ENCODE peak calls at places on chromosome 5, in four cellular contexts. One of them, this sample, is unnamed.
A peak's percentile ranks its signal among the peaks of the same experiment; 100 is the strongest.

GRCh38 chr5:129271309-129271708 is 176.8 kb downstream of the ISOC1 start:
- DNase-seq in H1: peak; percentile 13
- DNase-seq in HepG2: no peak
- DNase-seq in tibial nerve: no peak
- DNase-seq in this sample: no peak

GRCh38 chr5:39906146-39906545 is 481.4 kb upstream of the DAB2 start:
- DNase-seq in H1: no peak
- DNase-seq in HepG2: no peak
- DNase-seq in tibial nerve: no peak
- DNase-seq in this sample: no peak

GRCh38 chr5:134026521-134027202 is 21.9 kb upstream of the VDAC1 start:
- DNase-seq in H1: peak; percentile 67
- DNase-seq in HepG2: peak; percentile 75
- DNase-seq in tibial nerve: no peak
- DNase-seq in this sample: no peak

GRCh38 chr5:89003563-89004036 is 120.6 kb upstream of the MEF2C start:
- DNase-seq in H1: no peak
- DNase-seq in HepG2: no peak
- DNase-seq in tibial nerve: no peak
- DNase-seq in this sample: no peak

GRCh38 chr5:127754259-127754658 is 51.1 kb downstream of the CCDC192 start:
- DNase-seq in H1: no peak
- DNase-seq in HepG2: no peak
- DNase-seq in tibial nerve: no peak
- DNase-seq in this sample: no peak

GRCh38 chr5:96079075-96079474 is 117.4 kb upstream of the ELL2 start:
- DNase-seq in H1: no peak
- DNase-seq in HepG2: peak; percentile 35
- DNase-seq in tibial nerve: no peak
- DNase-seq in this sample: no peak

GRCh38 chr5:100464418-100464817 is 70.8 kb upstream of the FAM174A start:
- DNase-seq in H1: no peak
- DNase-seq in HepG2: no peak
- DNase-seq in tibial nerve: no peak
- DNase-seq in this sample: no peak

GRCh38 chr5:67612961-67613360 is 416.4 kb upstream of the CD180 start:
- DNase-seq in H1: no peak
- DNase-seq in HepG2: no peak
- DNase-seq in tibial nerve: no peak
- DNase-seq in this sample: no peak

GRCh38 chr5:10352404-10353240 is 873 bp upstream of the MARCHF6 start:
- DNase-seq in H1: no peak
- DNase-seq in HepG2: peak; percentile 23
- DNase-seq in tibial nerve: no peak
- DNase-seq in this sample: no peak

GRCh38 chr5:32869216-32869615 is 158.1 kb downstream of the NPR3 start:
- DNase-seq in H1: no peak
- DNase-seq in HepG2: no peak
- DNase-seq in tibial nerve: no peak
- DNase-seq in this sample: no peak

GRCh38 chr5:22928821-22929482 is 75.8 kb upstream of the CDH12 start:
- DNase-seq in H1: peak; percentile 3
- DNase-seq in HepG2: no peak
- DNase-seq in tibial nerve: no peak
- DNase-seq in this sample: no peak

GRCh38 chr5:132677682-132678400 is 4.1 kb downstream of the IL4 start:
- DNase-seq in H1: no peak
- DNase-seq in HepG2: no peak
- DNase-seq in tibial nerve: no peak
- DNase-seq in this sample: no peak

GRCh38 chr5:179867079-179867465 is 8.5 kb upstream of the MRNIP start:
- DNase-seq in H1: no peak
- DNase-seq in HepG2: no peak
- DNase-seq in tibial nerve: no peak
- DNase-seq in this sample: peak; percentile 36

GRCh38 chr5:95530441-95530840 is 24.3 kb downstream of the SKIC3 start:
- DNase-seq in H1: no peak
- DNase-seq in HepG2: no peak
- DNase-seq in tibial nerve: no peak
- DNase-seq in this sample: no peak

GRCh38 chr5:163821142-163821541 is 315.7 kb downstream of the MAT2B start:
- DNase-seq in H1: no peak
- DNase-seq in HepG2: no peak
- DNase-seq in tibial nerve: no peak
- DNase-seq in this sample: no peak

GRCh38 chr5:1175015-1175414 is 26.4 kb upstream of the SLC6A19 start:
- DNase-seq in H1: no peak
- DNase-seq in HepG2: no peak
- DNase-seq in tibial nerve: no peak
- DNase-seq in this sample: no peak

GRCh38 chr5:1175801-1176472 is 25.5 kb upstream of the SLC6A19 start:
- DNase-seq in H1: no peak
- DNase-seq in HepG2: no peak
- DNase-seq in tibial nerve: no peak
- DNase-seq in this sample: no peak

GRCh38 chr5:1173485-1174070 is 27.8 kb upstream of the SLC6A19 start:
- DNase-seq in H1: no peak
- DNase-seq in HepG2: no peak
- DNase-seq in tibial nerve: no peak
- DNase-seq in this sample: no peak

GRCh38 chr5:1172670-1173404 is 28.6 kb upstream of the SLC6A19 start:
- DNase-seq in H1: no peak
- DNase-seq in HepG2: no peak
- DNase-seq in tibial nerve: no peak
- DNase-seq in this sample: no peak

GRCh38 chr5:1174122-1174936 is 27.1 kb upstream of the SLC6A19 start:
- DNase-seq in H1: no peak
- DNase-seq in HepG2: peak; percentile 88
- DNase-seq in tibial nerve: peak; percentile 29
- DNase-seq in this sample: peak; percentile 78
- TF ChIP-seq EP300 in H1: no peak
- TF ChIP-seq EP300 in HepG2: no peak
- TF ChIP-seq EP300 in tibial nerve: no peak
- TF ChIP-seq EP300 in this sample: no peak

GRCh38 chr5:178685386-178686059 is 44.9 kb downstream of the ZNF354A start:
- DNase-seq in H1: no peak
- DNase-seq in HepG2: no peak
- DNase-seq in tibial nerve: no peak
- DNase-seq in this sample: no peak

GRCh38 chr5:178688551-178688950 is 41.9 kb downstream of the ZNF354A start:
- DNase-seq in H1: no peak
- DNase-seq in HepG2: no peak
- DNase-seq in tibial nerve: no peak
- DNase-seq in this sample: no peak

DNA sequence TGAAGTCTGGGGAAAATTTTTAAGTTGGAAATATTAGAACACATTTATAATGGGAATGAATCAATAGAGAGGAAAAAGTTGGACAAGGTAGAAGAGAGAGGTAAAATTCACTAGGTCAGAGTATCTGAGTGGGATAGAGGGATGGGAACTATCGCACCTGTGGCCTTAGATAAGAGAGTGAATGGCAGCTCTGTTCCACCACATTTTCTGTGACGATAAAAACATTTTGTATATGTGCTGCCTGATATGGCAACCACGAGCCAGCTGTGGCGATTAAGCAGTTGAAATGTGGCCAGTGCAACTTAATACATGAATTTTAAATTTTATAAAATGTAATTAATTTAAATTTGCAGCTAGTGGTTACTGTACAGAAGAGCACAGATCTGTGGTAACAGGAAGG is 46.7 kb downstream of the ZNF354A start:
- DNase-seq in H1: no peak
- DNase-seq in HepG2: no peak
- DNase-seq in tibial nerve: no peak
- DNase-seq in this sample: no peak
- TF ChIP-seq EP300 in H1: no peak
- TF ChIP-seq EP300 in HepG2: no peak
- TF ChIP-seq EP300 in tibial nerve: no peak
- TF ChIP-seq EP300 in this sample: no peak

GRCh38 chr5:137488974-137489373 is 10.2 kb downstream of the SPOCK1 start:
- DNase-seq in H1: no peak
- DNase-seq in HepG2: no peak
- DNase-seq in tibial nerve: no peak
- DNase-seq in this sample: no peak
- TF ChIP-seq EP300 in H1: no peak
- TF ChIP-seq EP300 in HepG2: no peak
- TF ChIP-seq EP300 in tibial nerve: no peak
- TF ChIP-seq EP300 in this sample: no peak

GRCh38 chr5:170626507-170627150 is 122.8 kb downstream of the KCNIP1 start:
- DNase-seq in H1: no peak
- DNase-seq in HepG2: no peak
- DNase-seq in tibial nerve: no peak
- DNase-seq in this sample: peak; percentile 39

GRCh38 chr5:170628028-170628427 is 124.2 kb downstream of the KCNIP1 start:
- DNase-seq in H1: no peak
- DNase-seq in HepG2: no peak
- DNase-seq in tibial nerve: no peak
- DNase-seq in this sample: peak; percentile 39

GRCh38 chr5:170627271-170627670 is 123.5 kb downstream of the KCNIP1 start:
- DNase-seq in H1: no peak
- DNase-seq in HepG2: no peak
- DNase-seq in tibial nerve: no peak
- DNase-seq in this sample: peak; percentile 48

GRCh38 chr5:170623576-170624181 is 119.9 kb downstream of the KCNIP1 start:
- DNase-seq in H1: no peak
- DNase-seq in HepG2: peak; percentile 20
- DNase-seq in tibial nerve: no peak
- DNase-seq in this sample: peak; percentile 70

DNA sequence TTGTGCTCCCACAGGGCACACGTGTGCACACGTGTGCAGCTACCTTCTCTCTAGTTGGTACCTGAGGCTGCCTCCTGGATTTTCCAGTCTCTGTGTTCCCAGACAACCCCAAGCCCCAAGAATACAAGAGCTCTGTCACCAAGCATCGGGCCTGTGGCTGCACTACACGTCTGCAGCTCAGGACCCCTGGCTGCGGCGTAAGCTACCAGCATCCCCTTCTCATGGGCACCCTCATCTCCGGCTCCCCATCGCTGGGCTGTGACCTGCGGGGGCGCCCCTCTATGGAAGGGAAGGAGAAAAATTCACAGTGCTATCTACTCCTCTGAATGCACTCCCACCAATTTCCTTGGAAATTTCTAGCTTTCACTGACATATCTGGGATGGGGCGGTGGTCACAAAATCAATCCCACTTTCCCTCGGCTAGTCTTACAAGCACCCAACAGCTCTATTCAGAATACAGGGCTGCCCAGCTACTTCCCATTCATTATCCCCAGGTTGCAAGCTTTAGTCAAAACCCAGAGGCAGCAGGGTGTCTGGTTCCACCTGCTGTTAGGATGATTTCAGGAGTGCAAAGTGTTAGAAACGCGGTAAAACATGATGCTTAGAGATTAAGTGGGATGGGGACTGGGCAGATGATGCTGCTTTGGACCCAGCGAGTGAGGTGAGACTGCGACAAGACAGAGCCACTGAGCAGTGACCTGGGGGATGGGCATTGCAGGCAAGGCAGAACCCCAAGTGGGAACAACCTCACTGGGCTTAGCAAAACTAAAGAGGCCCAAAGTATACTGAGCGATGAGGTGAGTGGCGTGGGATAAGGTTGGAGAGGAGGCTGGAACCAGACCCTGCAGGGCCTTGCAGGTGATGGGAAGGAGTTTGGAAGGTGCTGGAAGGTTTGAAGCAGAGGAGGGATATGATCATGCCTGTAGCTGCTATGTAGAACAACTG is 121.7 kb downstream of the KCNIP1 start:
- DNase-seq in H1: no peak
- DNase-seq in HepG2: no peak
- DNase-seq in tibial nerve: no peak
- DNase-seq in this sample: peak; percentile 34
- TF ChIP-seq EP300 in H1: no peak
- TF ChIP-seq EP300 in HepG2: no peak
- TF ChIP-seq EP300 in tibial nerve: no peak
- TF ChIP-seq EP300 in this sample: no peak

This sample was measured in sigmoid colon.